ENCODE peak calls at places on chromosome 11, in five cellular contexts. Z, J, X, D and H are unnamed samples.
A peak's percentile ranks its signal among the peaks of the same experiment; 100 is the strongest.

GRCh38 chr11:74524501-74524900 is 31.0 kb upstream of the LIPT2 start:
- DNase-seq in Z (no peak), J (no peak), X (no peak), D (no peak), H (no peak)

GRCh38 chr11:66491315-66491935 is 11.2 kb downstream of the DPP3 start:
- DNase-seq in Z (no peak), J (no peak), X (no peak), D (peak; percentile 64), H (no peak)

GRCh38 chr11:1943576-1943975 is 3.6 kb upstream of the MRPL23 start:
- DNase-seq in Z (no peak), J (peak; percentile 34), X (no peak), D (peak; percentile 1), H (peak; percentile 19)

GRCh38 chr11:34614334-34615113 is 6.4 kb upstream of the EHF start:
- DNase-seq in Z (peak; percentile 33), J (no peak), X (no peak), D (no peak), H (no peak)

GRCh38 chr11:118640332-118641154 is 33.1 kb downstream of the PHLDB1 start:
- DNase-seq in Z (no peak), J (no peak), X (no peak), D (peak; percentile 47), H (peak; percentile 34)

GRCh38 chr11:133047036-133047800 is 485.1 kb downstream of the OPCML start:
- DNase-seq in Z (no peak), J (no peak), X (no peak), D (no peak), H (no peak)

GRCh38 chr11:61619827-61620226 is 39.0 kb upstream of the SYT7 start:
- DNase-seq in Z (no peak), J (no peak), X (no peak), D (no peak), H (no peak)

GRCh38 chr11:456533-456932 is 6.5 kb downstream of the PTDSS2 start:
- DNase-seq in Z (no peak), J (no peak), X (no peak), D (no peak), H (no peak)

GRCh38 chr11:40384991-40385390 is 1074.5 kb downstream of the LRRC4C start:
- DNase-seq in Z (peak; percentile 66), J (no peak), X (no peak), D (no peak), H (no peak)

GRCh38 chr11:130773436-130773835 is 142.8 kb downstream of the SNX19 start:
- DNase-seq in Z (peak; percentile 2), J (no peak), X (no peak), D (no peak), H (no peak)

GRCh38 chr11:46524201-46524600 is 69.6 kb downstream of the AMBRA1 start:
- DNase-seq in Z (no peak), J (no peak), X (no peak), D (no peak), H (no peak)

GRCh38 chr11:2156416-2157182 is 4.4 kb downstream of the INS start:
- DNase-seq in Z (peak; percentile 40), J (peak; percentile 79), X (peak; percentile 77), D (peak; percentile 93), H (no peak)

GRCh38 chr11:6030658-6031057 is at the start of gene OR56A1:
- DNase-seq in Z (no peak), J (no peak), X (no peak), D (no peak), H (no peak)

GRCh38 chr11:34425863-34426262 is 12.9 kb upstream of the CAT start:
- DNase-seq in Z (peak; percentile 17), J (no peak), X (no peak), D (no peak), H (no peak)

GRCh38 chr11:105670811-105671210 is 60.9 kb downstream of the GRIA4 start:
- DNase-seq in Z (peak; percentile 62), J (no peak), X (no peak), D (no peak), H (no peak)

GRCh38 chr11:58003591-58003990 is 20.1 kb upstream of the OR9Q1 start:
- DNase-seq in Z (no peak), J (no peak), X (no peak), D (no peak), H (no peak)

GRCh38 chr11:60854140-60854846 is 1.5 kb downstream of the PTGDR2 start:
- DNase-seq in Z (no peak), J (peak; percentile 39), X (no peak), D (no peak), H (no peak)

GRCh38 chr11:27166130-27166529 is 125.5 kb downstream of the BBOX1 start:
- DNase-seq in Z (no peak), J (no peak), X (no peak), D (no peak), H (no peak)

GRCh38 chr11:93169950-93170561 is 27.7 kb downstream of the SLC36A4 start:
- DNase-seq in Z (peak; percentile 55), J (no peak), X (peak; percentile 9), D (peak; percentile 36), H (peak; percentile 12)

GRCh38 chr11:44120169-44120568 is 24.7 kb downstream of the EXT2 start:
- DNase-seq in Z (no peak), J (no peak), X (peak; percentile 13), D (peak; percentile 28), H (no peak)

GRCh38 chr11:117862019-117862725 is 14.3 kb downstream of the FXYD6 start:
- DNase-seq in Z (no peak), J (no peak), X (no peak), D (no peak), H (no peak)

GRCh38 chr11:64499261-64500004 is 91.6 kb upstream of the SLC22A12 start:
- DNase-seq in Z (no peak), J (no peak), X (no peak), D (no peak), H (no peak)

GRCh38 chr11:64524534-64525042 is 66.4 kb upstream of the SLC22A12 start:
- DNase-seq in Z (no peak), J (peak; percentile 10), X (no peak), D (peak; percentile 12), H (no peak)

GRCh38 chr11:9633674-9634073 is 30.2 kb upstream of the SWAP70 start:
- DNase-seq in Z (no peak), J (no peak), X (no peak), D (no peak), H (no peak)

GRCh38 chr11:116255234-116255953 is 517.4 kb downstream of the BUD13 start:
- DNase-seq in Z (no peak), J (no peak), X (no peak), D (no peak), H (peak; percentile 81)

GRCh38 chr11:83063073-83063754 is 8.5 kb downstream of the RAB30 start:
- DNase-seq in Z (peak; percentile 59), J (no peak), X (peak; percentile 48), D (peak; percentile 24), H (no peak)

GRCh38 chr11:27241316-27242122 is 121.5 kb downstream of the CCDC34 start:
- DNase-seq in Z (peak; percentile 69), J (no peak), X (peak; percentile 55), D (no peak), H (no peak)

GRCh38 chr11:45025716-45026492 is 75.2 kb upstream of the TP53I11 start:
- DNase-seq in Z (peak; percentile 50), J (no peak), X (no peak), D (no peak), H (no peak)

GRCh38 chr11:128981254-128981653 is 38.6 kb upstream of the TP53AIP1 start:
- DNase-seq in Z (no peak), J (no peak), X (peak; percentile 25), D (no peak), H (no peak)

GRCh38 chr11:110835103-110835502 is 122.9 kb upstream of the ARHGAP20 start:
- DNase-seq in Z (no peak), J (no peak), X (no peak), D (no peak), H (no peak)

GRCh38 chr11:62545437-62546243 is 966 bp downstream of the AHNAK start:
- DNase-seq in Z (peak; percentile 88), J (peak; percentile 91), X (peak; percentile 96), D (peak; percentile 93), H (no peak)

GRCh38 chr11:123616505-123617198 is 37.8 kb downstream of the SCN3B start:
- DNase-seq in Z (peak; percentile 42), J (no peak), X (peak; percentile 89), D (no peak), H (no peak)

GRCh38 chr11:131064373-131064991 is 148.2 kb upstream of the SNX19 start:
- DNase-seq in Z (peak; percentile 59), J (no peak), X (peak; percentile 73), D (peak; percentile 84), H (peak; percentile 61)

GRCh38 chr11:61587541-61587941 is 6.7 kb upstream of the SYT7 start:
- DNase-seq in Z (peak; percentile 33), J (peak; percentile 70), X (peak; percentile 71), D (peak; percentile 66), H (no peak)

GRCh38 chr11:113593698-113594308 is 112.3 kb downstream of the TMPRSS5 start:
- DNase-seq in Z (no peak), J (no peak), X (no peak), D (no peak), H (no peak)

GRCh38 chr11:57321996-57322880 is 2.5 kb downstream of the TNKS1BP1 start:
- DNase-seq in Z (peak; percentile 96), J (peak; percentile 92), X (peak; percentile 99), D (peak; percentile 59), H (peak; percentile 45)